ENCODE peak calls at places on chromosomes 5 and 9, in six cellular contexts. One of them, this sample, is unnamed.

GRCh38 chr5:122999947-123000563 is 36.5 kb downstream of the PPIC start:
- DNase-seq in T-helper 17 cell: no peak
- DNase-seq in endothelial cell: peak
- DNase-seq in Peyer's patch: peak
- DNase-seq in CD8-positive, alpha-beta T cell: no peak
- DNase-seq in GM12865: peak
- DNase-seq in this sample: no peak

GRCh38 chr5:38258319-38259061 is at the start of gene EGFLAM:
- DNase-seq in T-helper 17 cell: no peak
- DNase-seq in endothelial cell: peak
- DNase-seq in Peyer's patch: no peak
- DNase-seq in CD8-positive, alpha-beta T cell: no peak
- DNase-seq in GM12865: no peak
- DNase-seq in this sample: no peak

GRCh38 chr9:127903557-127904475 is 4.4 kb upstream of the ST6GALNAC6 start:
- DNase-seq in T-helper 17 cell: no peak
- DNase-seq in endothelial cell: peak
- DNase-seq in Peyer's patch: peak
- DNase-seq in CD8-positive, alpha-beta T cell: peak
- DNase-seq in GM12865: peak
- DNase-seq in this sample: no peak

GRCh38 chr5:153511632-153512031 is 21.2 kb downstream of the GRIA1 start:
- DNase-seq in T-helper 17 cell: no peak
- DNase-seq in endothelial cell: no peak
- DNase-seq in Peyer's patch: no peak
- DNase-seq in CD8-positive, alpha-beta T cell: no peak
- DNase-seq in GM12865: no peak
- DNase-seq in this sample: no peak

GRCh38 chr9:109868222-109868621 is 88.2 kb downstream of the PALM2AKAP2 start:
- DNase-seq in T-helper 17 cell: no peak
- DNase-seq in endothelial cell: no peak
- DNase-seq in Peyer's patch: no peak
- DNase-seq in CD8-positive, alpha-beta T cell: no peak
- DNase-seq in GM12865: no peak
- DNase-seq in this sample: no peak

GRCh38 chr5:40389591-40389990 is 290.1 kb upstream of the PTGER4 start:
- DNase-seq in T-helper 17 cell: no peak
- DNase-seq in endothelial cell: no peak
- DNase-seq in Peyer's patch: no peak
- DNase-seq in CD8-positive, alpha-beta T cell: no peak
- DNase-seq in GM12865: no peak
- DNase-seq in this sample: no peak

GRCh38 chr5:108326982-108327381 is 54.9 kb downstream of the FBXL17 start:
- DNase-seq in T-helper 17 cell: no peak
- DNase-seq in endothelial cell: no peak
- DNase-seq in Peyer's patch: no peak
- DNase-seq in CD8-positive, alpha-beta T cell: no peak
- DNase-seq in GM12865: no peak
- DNase-seq in this sample: no peak

GRCh38 chr5:14183187-14183939 is 40.2 kb downstream of the TRIO start:
- DNase-seq in T-helper 17 cell: no peak
- DNase-seq in endothelial cell: no peak
- DNase-seq in Peyer's patch: no peak
- DNase-seq in CD8-positive, alpha-beta T cell: no peak
- DNase-seq in GM12865: no peak
- DNase-seq in this sample: no peak

GRCh38 chr9:109629615-109630014 is 131.5 kb upstream of the PTPN3 start:
- DNase-seq in T-helper 17 cell: no peak
- DNase-seq in endothelial cell: no peak
- DNase-seq in Peyer's patch: no peak
- DNase-seq in CD8-positive, alpha-beta T cell: no peak
- DNase-seq in GM12865: no peak
- DNase-seq in this sample: no peak

GRCh38 chr5:128538249-128539037 is 398 bp upstream of the FBN2 start:
- DNase-seq in T-helper 17 cell: no peak
- DNase-seq in endothelial cell: peak
- DNase-seq in Peyer's patch: peak
- DNase-seq in CD8-positive, alpha-beta T cell: no peak
- DNase-seq in GM12865: no peak
- DNase-seq in this sample: peak

GRCh38 chr5:91443028-91443427 is 59.9 kb upstream of the ARRDC3 start:
- DNase-seq in T-helper 17 cell: no peak
- DNase-seq in endothelial cell: no peak
- DNase-seq in Peyer's patch: no peak
- DNase-seq in CD8-positive, alpha-beta T cell: no peak
- DNase-seq in GM12865: no peak
- DNase-seq in this sample: peak

GRCh38 chr5:41118177-41118576 is 47.0 kb upstream of the MROH2B start:
- DNase-seq in T-helper 17 cell: no peak
- DNase-seq in endothelial cell: no peak
- DNase-seq in Peyer's patch: no peak
- DNase-seq in CD8-positive, alpha-beta T cell: no peak
- DNase-seq in GM12865: no peak
- DNase-seq in this sample: no peak

GRCh38 chr5:96893342-96893741 is 17.0 kb downstream of the ERAP2 start:
- DNase-seq in T-helper 17 cell: no peak
- DNase-seq in endothelial cell: no peak
- DNase-seq in Peyer's patch: no peak
- DNase-seq in CD8-positive, alpha-beta T cell: no peak
- DNase-seq in GM12865: no peak
- DNase-seq in this sample: peak

GRCh38 chr5:35659556-35659955 is 41.9 kb downstream of the SPEF2 start:
- DNase-seq in T-helper 17 cell: no peak
- DNase-seq in endothelial cell: no peak
- DNase-seq in Peyer's patch: no peak
- DNase-seq in CD8-positive, alpha-beta T cell: no peak
- DNase-seq in GM12865: no peak
- DNase-seq in this sample: no peak

GRCh38 chr9:83304686-83305085 is 233.5 kb downstream of the FRMD3 start:
- DNase-seq in T-helper 17 cell: no peak
- DNase-seq in endothelial cell: no peak
- DNase-seq in Peyer's patch: no peak
- DNase-seq in CD8-positive, alpha-beta T cell: no peak
- DNase-seq in GM12865: no peak
- DNase-seq in this sample: peak

GRCh38 chr5:102545175-102545574 is 46.4 kb upstream of the SLCO6A1 start:
- DNase-seq in T-helper 17 cell: no peak
- DNase-seq in endothelial cell: peak
- DNase-seq in Peyer's patch: no peak
- DNase-seq in CD8-positive, alpha-beta T cell: no peak
- DNase-seq in GM12865: peak
- DNase-seq in this sample: no peak

GRCh38 chr9:90946981-90947380 is 145.4 kb downstream of the SYK start:
- DNase-seq in T-helper 17 cell: no peak
- DNase-seq in endothelial cell: no peak
- DNase-seq in Peyer's patch: no peak
- DNase-seq in CD8-positive, alpha-beta T cell: no peak
- DNase-seq in GM12865: no peak
- DNase-seq in this sample: no peak

GRCh38 chr5:44233691-44234090 is 155.5 kb downstream of the FGF10 start:
- DNase-seq in T-helper 17 cell: no peak
- DNase-seq in endothelial cell: no peak
- DNase-seq in Peyer's patch: no peak
- DNase-seq in CD8-positive, alpha-beta T cell: no peak
- DNase-seq in GM12865: no peak
- DNase-seq in this sample: no peak

GRCh38 chr5:73215525-73215890 is 42.5 kb downstream of the TMEM174 start:
- DNase-seq in T-helper 17 cell: no peak
- DNase-seq in endothelial cell: no peak
- DNase-seq in Peyer's patch: no peak
- DNase-seq in CD8-positive, alpha-beta T cell: no peak
- DNase-seq in GM12865: no peak
- DNase-seq in this sample: no peak

GRCh38 chr5:173196133-173196952 is 38.7 kb downstream of the NKX2-5 start:
- DNase-seq in T-helper 17 cell: no peak
- DNase-seq in endothelial cell: no peak
- DNase-seq in Peyer's patch: no peak
- DNase-seq in CD8-positive, alpha-beta T cell: no peak
- DNase-seq in GM12865: no peak
- DNase-seq in this sample: no peak

GRCh38 chr9:135065151-135065550 is 22.3 kb upstream of the OLFM1 start:
- DNase-seq in T-helper 17 cell: no peak
- DNase-seq in endothelial cell: no peak
- DNase-seq in Peyer's patch: no peak
- DNase-seq in CD8-positive, alpha-beta T cell: no peak
- DNase-seq in GM12865: no peak
- DNase-seq in this sample: no peak

GRCh38 chr5:55232194-55232984 is 1.0 kb downstream of the CCNO start:
- DNase-seq in T-helper 17 cell: no peak
- DNase-seq in endothelial cell: peak
- DNase-seq in Peyer's patch: no peak
- DNase-seq in CD8-positive, alpha-beta T cell: no peak
- DNase-seq in GM12865: no peak
- DNase-seq in this sample: no peak

GRCh38 chr9:133186736-133187135 is 22.3 kb downstream of the OBP2B start:
- DNase-seq in T-helper 17 cell: no peak
- DNase-seq in endothelial cell: no peak
- DNase-seq in Peyer's patch: no peak
- DNase-seq in CD8-positive, alpha-beta T cell: no peak
- DNase-seq in GM12865: no peak
- DNase-seq in this sample: no peak

GRCh38 chr9:119768266-119768665 is 399.0 kb upstream of the BRINP1 start:
- DNase-seq in T-helper 17 cell: no peak
- DNase-seq in endothelial cell: no peak
- DNase-seq in Peyer's patch: no peak
- DNase-seq in CD8-positive, alpha-beta T cell: no peak
- DNase-seq in GM12865: no peak
- DNase-seq in this sample: no peak

GRCh38 chr9:104783588-104783987 is 19.7 kb downstream of the NIPSNAP3B start:
- DNase-seq in T-helper 17 cell: no peak
- DNase-seq in endothelial cell: no peak
- DNase-seq in Peyer's patch: no peak
- DNase-seq in CD8-positive, alpha-beta T cell: no peak
- DNase-seq in GM12865: no peak
- DNase-seq in this sample: no peak

GRCh38 chr9:35954942-35955546 is 2.9 kb downstream of the OR2S2 start:
- DNase-seq in T-helper 17 cell: no peak
- DNase-seq in endothelial cell: peak
- DNase-seq in Peyer's patch: peak
- DNase-seq in CD8-positive, alpha-beta T cell: peak
- DNase-seq in GM12865: peak
- DNase-seq in this sample: peak

GRCh38 chr5:54021413-54022155 is 288.8 kb downstream of the ARL15 start:
- DNase-seq in T-helper 17 cell: no peak
- DNase-seq in endothelial cell: no peak
- DNase-seq in Peyer's patch: no peak
- DNase-seq in CD8-positive, alpha-beta T cell: no peak
- DNase-seq in GM12865: no peak
- DNase-seq in this sample: peak

GRCh38 chr5:139392678-139393496 is 2.0 kb downstream of the PROB1 start:
- DNase-seq in T-helper 17 cell: peak
- DNase-seq in endothelial cell: peak
- DNase-seq in Peyer's patch: peak
- DNase-seq in CD8-positive, alpha-beta T cell: peak
- DNase-seq in GM12865: peak
- DNase-seq in this sample: no peak

GRCh38 chr9:132241840-132242620 is 80.2 kb downstream of the NTNG2 start:
- DNase-seq in T-helper 17 cell: peak
- DNase-seq in endothelial cell: no peak
- DNase-seq in Peyer's patch: peak
- DNase-seq in CD8-positive, alpha-beta T cell: peak
- DNase-seq in GM12865: peak
- DNase-seq in this sample: no peak

GRCh38 chr5:56763711-56764466 is 51.5 kb upstream of the MAP3K1 start:
- DNase-seq in T-helper 17 cell: no peak
- DNase-seq in endothelial cell: no peak
- DNase-seq in Peyer's patch: peak
- DNase-seq in CD8-positive, alpha-beta T cell: no peak
- DNase-seq in GM12865: no peak
- DNase-seq in this sample: peak

GRCh38 chr5:175520321-175520720 is 42.0 kb downstream of the SFXN1 start:
- DNase-seq in T-helper 17 cell: no peak
- DNase-seq in endothelial cell: no peak
- DNase-seq in Peyer's patch: no peak
- DNase-seq in CD8-positive, alpha-beta T cell: no peak
- DNase-seq in GM12865: no peak
- DNase-seq in this sample: no peak

This sample was measured in non-pigmented ciliary epithelial cell.